ENCODE peak calls at places on chromosome 17, in eight cellular contexts. T, F, M, I, Y, K, V and A are unnamed samples. For H3K4me1, the result is how much of the 10 kb centered on the place peaks cover.

GRCh38 chr17:42754782-42755181 is 6.2 kb upstream of the RAMP2 start:
- DNase-seq in Y (no peak), K (no peak), T (no peak), V (no peak), M (no peak), F (no peak), I (peak), A (no peak)

GRCh38 chr17:49691086-49691676 is 13.3 kb upstream of the SPOP start:
- DNase-seq in V (no peak), F (no peak), M (no peak), Y (no peak), K (no peak), I (peak), T (no peak), A (no peak)

GRCh38 chr17:55996826-55997225 is 156.4 kb upstream of the ANKFN1 start:
- DNase-seq in T (no peak), M (no peak), I (no peak), F (no peak), Y (no peak), K (no peak), V (no peak), A (no peak)

GRCh38 chr17:43351686-43352085 is 47.1 kb upstream of the ARL4D start:
- DNase-seq in Y (no peak), M (no peak), I (no peak), F (no peak), T (peak), V (no peak), K (no peak), A (no peak)

GRCh38 chr17:35404360-35404759 is 27.9 kb downstream of the SLFN12 start:
- DNase-seq in Y (no peak), V (no peak), I (no peak), K (no peak), T (peak), M (no peak), F (no peak), A (no peak)

GRCh38 chr17:13594762-13595697 is 6.7 kb downstream of the HS3ST3A1 start:
- DNase-seq in M (peak), F (peak), T (peak), I (peak), K (peak), Y (peak), V (peak), A (peak)

GRCh38 chr17:68884888-68885287 is 70.3 kb downstream of the ABCA8 start:
- DNase-seq in K (no peak), F (no peak), Y (no peak), I (no peak), M (no peak), V (no peak), T (no peak), A (no peak)

GRCh38 chr17:33989357-33990148 is 265.5 kb upstream of the CCL2 start:
- DNase-seq in V (no peak), T (no peak), K (no peak), F (peak), M (no peak), Y (no peak), I (no peak), A (no peak)

GRCh38 chr17:66834919-66835454 is at the start of gene CACNG5:
- DNase-seq in F (no peak), Y (no peak), K (no peak), I (no peak), T (no peak), M (no peak), V (no peak), A (no peak)

GRCh38 chr17:50585346-50585745 is 24.8 kb downstream of the CACNA1G start:
- DNase-seq in I (no peak), M (no peak), K (no peak), F (no peak), V (no peak), T (no peak), Y (no peak), A (no peak)

GRCh38 chr17:50604470-50604869 is 30.2 kb upstream of the ABCC3 start:
- DNase-seq in V (no peak), I (no peak), F (peak), T (no peak), K (peak), M (no peak), Y (peak), A (no peak)

GRCh38 chr17:30379303-30380105 is 777 bp downstream of the CPD start:
- DNase-seq in Y (peak), V (peak), M (no peak), K (peak), T (peak), I (no peak), F (peak), A (no peak)

GRCh38 chr17:6435968-6436367 is 1.0 kb upstream of the AIPL1 start:
- DNase-seq in Y (no peak), M (peak), T (peak), I (no peak), V (peak), K (peak), F (peak), A (peak)

GRCh38 chr17:44610871-44611270 is 45.4 kb upstream of the MEIOC start:
- DNase-seq in Y (no peak), M (no peak), V (no peak), K (no peak), I (no peak), T (no peak), F (no peak), A (no peak)

GRCh38 chr17:50170662-50171370 is 5.0 kb downstream of the SGCA start:
- DNase-seq in T (no peak), I (no peak), K (no peak), V (no peak), Y (no peak), M (no peak), F (no peak), A (no peak)

GRCh38 chr17:73215414-73215813 is 22.6 kb downstream of the COG1 start:
- DNase-seq in F (no peak), V (no peak), T (no peak), M (no peak), K (no peak), I (no peak), Y (no peak), A (no peak)

GRCh38 chr17:21249911-21250703 is 3.1 kb downstream of the NATD1 start:
- DNase-seq in F (no peak), V (no peak), K (no peak), T (no peak), M (no peak), Y (no peak), I (no peak), A (no peak)

GRCh38 chr17:59725691-59726090 is 18.2 kb downstream of the VMP1 start:
- DNase-seq in K (no peak), V (no peak), Y (no peak), F (no peak), T (no peak), M (no peak), I (no peak), A (no peak)

GRCh38 chr17:30969989-30970680 is 704 bp upstream of the RNF135 start:
- DNase-seq in V (no peak), T (peak), F (peak), I (peak), K (no peak), M (no peak), Y (no peak), A (no peak)

GRCh38 chr17:14304222-14304844 is 3.5 kb downstream of the HS3ST3B1 start:
- DNase-seq in T (no peak), F (no peak), V (no peak), I (no peak), K (no peak), M (no peak), Y (no peak), A (no peak)

GRCh38 chr17:58278661-58279015 is 2.1 kb downstream of the MPO start:
- DNase-seq in M (no peak), F (no peak), Y (peak), I (no peak), K (no peak), T (no peak), V (no peak), A (no peak)

GRCh38 chr17:82601447-82602000 is 46.7 kb downstream of the WDR45B start:
- DNase-seq in Y (peak), V (no peak), T (no peak), M (no peak), I (no peak), F (no peak), K (no peak), A (no peak)

GRCh38 chr17:55303701-55304145 is 39.0 kb downstream of the HLF start:
- DNase-seq in M (no peak), F (no peak), K (no peak), I (no peak), Y (no peak), T (no peak), V (no peak), A (no peak)

GRCh38 chr17:3799181-3799627 is 1.8 kb downstream of the ITGAE start:
- DNase-seq in I (no peak), V (no peak), K (no peak), T (no peak), Y (no peak), M (no peak), F (no peak), A (no peak)

GRCh38 chr17:3800362-3801042 is 486 bp downstream of the ITGAE start:
- DNase-seq in I (no peak), V (no peak), F (peak), M (no peak), K (no peak), Y (no peak), T (no peak), A (no peak)

GRCh38 chr17:3796110-3796821 is 4.7 kb downstream of the ITGAE start:
- DNase-seq in T (peak), M (no peak), I (no peak), Y (no peak), F (peak), V (peak), K (no peak), A (no peak)

GRCh38 chr17:3796822-3797170 is 4.2 kb downstream of the ITGAE start:
- DNase-seq in Y (no peak), T (peak), F (no peak), K (no peak), V (no peak), I (no peak), M (no peak), A (no peak)

DNA sequence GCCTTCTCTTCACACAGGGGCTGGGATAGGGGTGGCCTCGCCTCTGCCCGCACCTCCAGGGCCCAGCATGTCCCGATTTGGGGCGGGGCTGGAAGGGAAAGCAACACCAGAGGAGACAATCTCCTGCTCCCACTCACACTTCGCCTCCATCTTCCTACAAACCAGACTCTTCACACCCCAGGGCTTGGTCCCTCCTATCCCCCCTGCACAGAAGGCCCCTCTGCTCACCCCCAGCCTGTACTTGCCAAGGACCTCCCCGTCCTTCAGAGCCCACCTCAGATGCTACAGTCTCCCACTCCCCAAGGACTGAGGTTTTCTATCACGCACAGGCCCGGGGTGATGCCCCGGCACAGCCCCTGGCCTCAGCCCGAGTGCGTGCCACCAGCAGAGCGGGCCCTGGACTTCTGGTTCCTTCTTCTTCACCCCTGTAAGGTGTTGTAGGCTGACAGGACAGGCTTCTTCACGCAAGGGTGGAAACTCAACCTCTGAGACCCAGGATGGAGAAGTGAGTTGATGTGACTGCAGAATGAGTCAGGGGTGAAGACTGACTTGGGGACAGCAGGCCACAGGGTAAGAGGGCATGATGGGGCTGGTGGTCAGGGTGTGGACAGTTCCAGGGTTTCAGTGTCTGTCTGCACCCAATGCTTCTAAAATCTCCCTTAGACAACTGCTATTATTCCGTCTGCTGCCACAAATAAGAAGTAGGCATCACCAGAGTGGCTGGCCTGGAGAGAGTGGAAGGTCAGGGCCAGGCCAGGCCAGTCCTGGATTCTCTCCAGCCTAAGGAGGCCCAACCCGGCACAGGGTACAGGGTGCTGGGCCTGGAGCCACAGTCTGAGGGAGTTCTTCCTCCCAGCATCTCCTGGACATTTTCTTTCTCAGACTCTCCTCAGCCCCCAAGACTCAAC is 2.5 kb downstream of the ITGAE start:
- DNase-seq in F (no peak), M (no peak), Y (no peak), T (no peak), K (no peak), I (no peak), V (no peak), A (no peak)
- H3K4me1 ChIP-seq in F (under half), M (under half), Y (under half), T (under half), K (under half), I (under half), V (under half), A (under half)

DNA sequence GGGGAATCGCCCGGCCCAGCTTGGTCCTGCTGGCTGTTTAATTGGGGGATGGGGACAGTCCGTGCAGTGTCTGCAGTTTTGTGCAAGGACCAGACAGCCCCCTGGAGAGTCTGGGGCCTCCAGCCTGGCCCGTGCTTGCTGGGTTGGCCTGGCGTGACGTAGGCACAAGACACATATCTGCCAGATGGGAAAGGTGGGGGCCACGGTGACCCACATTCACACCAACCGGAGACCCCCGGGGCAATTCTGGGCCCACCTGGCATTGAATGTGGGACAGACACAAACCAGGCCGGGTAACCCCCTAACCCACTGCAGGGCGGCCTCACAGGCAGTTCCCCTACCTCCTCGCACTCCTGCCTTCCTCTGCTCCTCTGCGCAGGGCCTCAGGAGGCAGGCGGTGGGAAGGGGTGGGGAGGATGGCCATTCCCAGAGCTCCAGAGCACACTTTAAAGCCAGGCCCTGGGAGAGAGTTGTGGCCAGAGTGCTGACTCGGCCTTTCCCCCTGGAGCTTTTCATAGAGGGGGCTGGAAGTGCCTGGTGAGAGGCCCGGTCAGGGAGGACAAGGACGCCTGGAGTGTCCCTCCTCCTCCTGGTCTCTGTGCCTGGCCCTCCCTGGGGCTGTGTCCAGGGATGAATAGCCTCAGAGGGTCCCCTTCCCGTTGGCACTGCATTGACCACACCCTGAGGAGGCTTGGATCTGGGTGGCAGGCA is 1.5 kb downstream of the MRC2 start:
- DNase-seq in Y (no peak), I (peak), K (no peak), M (no peak), F (no peak), T (no peak), V (no peak), A (no peak)
- H3K4me1 ChIP-seq in Y (under half), I (under half), K (under half), M (under half), F (under half), T (under half), V (under half), A (under half)

GRCh38 chr17:17669081-17669850 is 12.0 kb upstream of the RAI1 start:
- DNase-seq in F (no peak), K (no peak), I (no peak), T (no peak), V (no peak), Y (no peak), M (no peak), A (no peak)
- H3K4me1 ChIP-seq in F (under half), K (under half), I (under half), T (under half), V (under half), Y (under half), M (under half), A (under half)

DNA sequence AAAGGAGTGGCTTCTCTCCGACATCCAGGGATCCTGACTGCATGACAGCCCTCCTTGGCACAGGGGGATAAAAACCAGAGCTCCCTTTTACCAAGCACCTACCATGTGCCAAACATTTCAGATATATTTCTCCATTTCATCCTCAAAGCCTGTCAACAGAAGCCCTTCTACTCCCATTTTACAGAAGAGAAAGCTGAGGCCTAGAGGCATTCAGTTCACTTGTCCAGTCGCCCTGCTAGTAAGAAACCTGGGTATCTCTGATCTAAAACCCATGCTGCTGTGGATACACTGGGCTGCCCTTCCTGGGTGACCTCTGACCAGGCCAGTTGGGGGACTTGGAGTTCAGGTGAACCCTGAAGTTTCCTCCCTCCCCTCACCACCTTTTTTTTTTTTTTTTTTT is 5.9 kb upstream of the FDXR start:
- DNase-seq in T (no peak), V (no peak), K (no peak), M (no peak), Y (no peak), I (no peak), F (no peak), A (no peak)
- H3K4me1 ChIP-seq in T (under half), V (under half), K (under half), M (under half), Y (under half), I (under half), F (under half), A (under half)

GRCh38 chr17:48162946-48163506 is 55.5 kb downstream of the SNX11 start:
- DNase-seq in K (no peak), V (no peak), F (peak), Y (no peak), I (no peak), T (peak), M (no peak), A (no peak)
- H3K4me1 ChIP-seq in K (under half), V (under half), F (under half), Y (under half), I (under half), T (under half), M (under half), A (under half)

GRCh38 chr17:40338058-40338457 is 26.5 kb downstream of the GJD3 start:
- DNase-seq in I (no peak), V (no peak), T (no peak), K (no peak), M (no peak), Y (no peak), F (no peak), A (no peak)
- H3K4me1 ChIP-seq in I (under half), V (half or more), T (under half), K (half or more), M (under half), Y (under half), F (half or more), A (half or more)

GRCh38 chr17:17693955-17694228 is 12.6 kb downstream of the RAI1 start:
- DNase-seq in T (no peak), Y (no peak), K (no peak), F (no peak), I (no peak), M (no peak), V (no peak), A (no peak)

GRCh38 chr17:17694229-17695081 is 13.2 kb downstream of the RAI1 start:
- DNase-seq in M (no peak), I (peak), V (peak), T (peak), Y (peak), F (peak), K (peak), A (no peak)

GRCh38 chr17:17692353-17693252 is 11.3 kb downstream of the RAI1 start:
- DNase-seq in K (no peak), T (peak), Y (no peak), F (no peak), V (no peak), M (no peak), I (no peak), A (no peak)

GRCh38 chr17:17691468-17692263 is 10.4 kb downstream of the RAI1 start:
- DNase-seq in K (no peak), M (no peak), V (no peak), F (peak), T (no peak), I (no peak), Y (no peak), A (no peak)

DNA sequence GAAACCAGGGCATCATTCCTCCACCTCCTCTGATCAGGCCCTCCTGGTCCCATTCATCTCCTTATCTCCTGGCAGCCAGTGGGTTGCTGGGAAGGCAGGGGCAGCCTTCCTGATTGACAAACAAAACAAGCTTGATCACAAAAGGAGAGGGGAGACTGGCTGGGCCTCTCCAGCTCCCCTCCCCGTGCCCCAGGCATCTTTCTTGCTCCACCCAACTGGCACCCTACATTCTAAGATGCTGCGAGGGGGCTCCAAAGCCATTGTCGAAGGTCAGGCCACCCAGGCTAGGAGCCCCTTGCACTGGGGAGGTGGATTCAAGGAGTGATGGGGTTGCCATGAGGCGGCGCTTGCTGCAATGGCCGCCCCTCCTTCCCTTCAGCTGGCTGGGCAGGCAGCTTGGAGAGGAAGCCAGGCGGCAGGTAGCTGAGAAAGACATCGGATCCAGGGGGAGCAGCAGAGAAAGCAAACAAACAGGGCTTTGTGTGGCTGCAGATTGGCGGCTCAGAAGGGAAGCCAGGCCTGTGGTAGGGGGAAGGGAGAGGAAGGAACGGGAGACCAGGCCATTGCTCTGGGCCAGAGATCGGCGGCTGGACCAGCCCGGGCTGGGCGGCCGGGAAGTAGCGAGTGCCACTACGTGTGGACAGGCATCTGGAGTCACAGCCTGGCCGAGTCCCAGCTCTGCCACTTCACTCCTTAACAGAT is 12.1 kb downstream of the RAI1 start:
- DNase-seq in M (no peak), Y (peak), I (peak), K (peak), T (peak), V (no peak), F (peak), A (no peak)
- H3K4me1 ChIP-seq in M (half or more), Y (half or more), I (under half), K (half or more), T (under half), V (under half), F (half or more), A (half or more)

GRCh38 chr17:3474212-3474611 is 1.6 kb upstream of the ASPA start:
- DNase-seq in V (no peak), T (peak), F (no peak), K (no peak), M (no peak), I (no peak), Y (no peak), A (no peak)
- H3K4me1 ChIP-seq in V (under half), T (under half), F (under half), K (under half), M (under half), I (under half), Y (under half), A (under half)